ENCODE peak calls at places on chromosomes 5 and 9, in five cellular contexts. J is cardiac fibroblast, M is lower leg skin, Y is epithelial cell of esophagus, O is mammary epithelial cell. L is an unnamed sample.

GRCh38 chr5:35440409-35440808 is 177.3 kb upstream of the SPEF2 start:
- DNase-seq in J (no peak), M (no peak), Y (no peak), O (no peak), L (no peak)

GRCh38 chr9:100590481-100590880 is 12.6 kb downstream of the CAVIN4 start:
- DNase-seq in J (peak), M (no peak), Y (no peak), O (no peak), L (peak)

GRCh38 chr9:101366038-101366756 is 18.6 kb downstream of the BAAT start:
- DNase-seq in J (peak), M (no peak), Y (no peak), O (no peak), L (peak)

GRCh38 chr5:6631441-6631840 is 1.4 kb downstream of the NSUN2 start:
- DNase-seq in J (peak), M (no peak), Y (peak), O (no peak), L (no peak)

GRCh38 chr5:3590967-3591900 is 4.4 kb upstream of the IRX1 start:
- DNase-seq in J (no peak), M (peak), Y (no peak), O (no peak), L (no peak)

GRCh38 chr5:83414601-83415000 is 56.9 kb upstream of the VCAN start:
- DNase-seq in J (peak), M (no peak), Y (peak), O (no peak), L (peak)

GRCh38 chr5:2669913-2670312 is 81.6 kb downstream of the IRX2 start:
- DNase-seq in J (no peak), M (no peak), Y (no peak), O (no peak), L (no peak)

GRCh38 chr5:151685749-151686672 is 704 bp downstream of the SPARC start:
- DNase-seq in J (peak), M (peak), Y (no peak), O (no peak), L (no peak)

GRCh38 chr9:31597977-31598376 is 786.5 kb upstream of the ACO1 start:
- DNase-seq in J (peak), M (no peak), Y (peak), O (peak), L (no peak)

GRCh38 chr5:78738693-78739300 is 90.2 kb upstream of the LHFPL2 start:
- DNase-seq in J (no peak), M (peak), Y (no peak), O (no peak), L (no peak)

GRCh38 chr5:108560581-108560980 is 178.7 kb upstream of the FBXL17 start:
- DNase-seq in J (peak), M (no peak), Y (peak), O (no peak), L (peak)

GRCh38 chr9:98215821-98216220 is 23.4 kb upstream of the CORO2A start:
- DNase-seq in J (peak), M (no peak), Y (no peak), O (no peak), L (no peak)

GRCh38 chr5:43389679-43390329 is 22.4 kb downstream of the CCL28 start:
- DNase-seq in J (peak), M (no peak), Y (peak), O (peak), L (peak)

GRCh38 chr9:78011037-78011436 is 20.6 kb downstream of the GNAQ start:
- DNase-seq in J (peak), M (no peak), Y (no peak), O (no peak), L (no peak)

GRCh38 chr5:178189433-178189832 is 2.3 kb upstream of the GMCL2 start:
- DNase-seq in J (no peak), M (no peak), Y (no peak), O (no peak), L (no peak)
- H3K4me3 ChIP-seq in J (no peak), M (no peak), Y (no peak), O (no peak), L (no peak)

GRCh38 chr9:92279302-92279701 is 14.2 kb downstream of the IARS1 start:
- DNase-seq in J (no peak), M (no peak), Y (no peak), O (no peak), L (no peak)

GRCh38 chr9:92270511-92270910 is 23.0 kb downstream of the IARS1 start:
- DNase-seq in J (no peak), M (no peak), Y (no peak), O (no peak), L (no peak)

GRCh38 chr9:92275541-92275940 is 18.0 kb downstream of the IARS1 start:
- DNase-seq in J (peak), M (no peak), Y (peak), O (no peak), L (no peak)

GRCh38 chr9:92278117-92278516 is 15.4 kb downstream of the IARS1 start:
- DNase-seq in J (peak), M (no peak), Y (peak), O (peak), L (peak)

GRCh38 chr9:92276223-92277007 is 17.1 kb downstream of the IARS1 start:
- DNase-seq in J (no peak), M (no peak), Y (peak), O (peak), L (no peak)
- H3K4me3 ChIP-seq in J (no peak), M (no peak), Y (no peak), O (no peak), L (no peak)

GRCh38 chr5:17222679-17223078 is 5.2 kb downstream of the BASP1 start:
- DNase-seq in J (no peak), M (no peak), Y (no peak), O (no peak), L (no peak)
- H3K4me3 ChIP-seq in J (no peak), M (no peak), Y (no peak), O (no peak), L (no peak)

GRCh38 chr5:61731946-61732314 is 399.9 kb downstream of the ZSWIM6 start:
- DNase-seq in J (no peak), M (no peak), Y (no peak), O (no peak), L (no peak)
- H3K4me3 ChIP-seq in J (no peak), M (no peak), Y (no peak), O (no peak), L (no peak)

DNA sequence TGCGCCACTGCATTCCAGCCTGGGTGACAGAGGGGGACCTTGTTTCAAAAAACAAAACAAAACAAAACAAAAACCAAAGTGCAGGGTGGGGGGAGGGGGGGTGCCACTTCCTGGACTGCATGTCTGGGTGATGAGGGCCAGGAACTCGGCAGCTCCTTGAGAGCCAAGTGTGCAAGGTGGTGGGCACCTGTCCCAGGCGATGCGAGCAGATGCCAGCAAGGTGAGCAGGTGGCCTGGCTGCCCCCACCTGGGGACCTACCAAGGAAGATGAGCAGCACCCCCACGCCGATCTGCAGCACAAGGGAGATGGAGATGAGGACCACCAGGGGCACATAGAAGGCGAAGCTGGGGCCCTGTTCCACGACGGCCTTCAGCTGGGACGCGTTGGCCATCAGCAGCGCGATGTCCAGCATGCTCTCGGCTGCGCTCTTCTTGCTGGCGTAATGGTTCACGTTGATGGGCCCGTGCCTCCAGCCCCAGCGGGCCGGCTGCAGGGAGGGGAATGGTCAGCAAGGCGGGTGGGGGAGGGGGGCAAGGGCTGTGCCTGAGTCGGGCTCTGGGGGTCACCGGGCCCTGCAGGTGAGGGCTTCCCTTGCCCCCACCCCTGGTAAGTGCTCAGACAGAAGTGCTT is 7.8 kb downstream of the NINJ1 start:
- DNase-seq in J (no peak), M (peak), Y (no peak), O (no peak), L (no peak)
- H3K4me3 ChIP-seq in J (no peak), M (no peak), Y (no peak), O (no peak), L (no peak)

GRCh38 chr5:145856285-145856818 is 16.5 kb downstream of the GRXCR2 start:
- DNase-seq in J (peak), M (peak), Y (peak), O (peak), L (peak)
- H3K4me3 ChIP-seq in J (no peak), M (no peak), Y (no peak), O (peak), L (peak)

DNA sequence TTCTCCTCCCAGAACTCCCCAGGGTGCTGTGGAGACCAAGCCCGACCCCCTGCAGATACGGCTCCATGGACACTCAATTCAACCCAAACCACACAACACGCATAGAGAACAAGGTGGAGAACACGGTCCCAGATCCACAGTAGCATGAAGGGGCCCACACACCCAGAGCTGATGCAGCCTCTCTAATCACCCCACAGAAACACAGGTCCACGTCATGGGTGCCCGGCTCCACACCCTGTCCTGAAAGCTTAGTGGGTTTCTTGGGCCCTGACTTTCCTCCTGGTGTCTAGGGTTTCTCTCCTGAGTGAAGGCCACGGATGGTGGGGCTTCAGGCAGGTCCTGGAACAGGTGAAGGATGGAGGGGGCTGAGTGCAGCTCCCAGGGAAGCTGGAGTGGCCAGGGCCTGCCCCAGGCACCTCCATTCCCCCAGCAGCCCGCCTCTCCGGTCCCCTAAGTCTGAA is 1.5 kb upstream of the SLC23A1 start:
- DNase-seq in J (no peak), M (peak), Y (no peak), O (no peak), L (no peak)
- H3K4me3 ChIP-seq in J (no peak), M (no peak), Y (no peak), O (no peak), L (no peak)

GRCh38 chr9:112184211-112184610 is 9.1 kb upstream of the SUSD1 start:
- DNase-seq in J (no peak), M (no peak), Y (no peak), O (no peak), L (no peak)

GRCh38 chr9:112176410-112177010 is 1.4 kb upstream of the SUSD1 start:
- DNase-seq in J (no peak), M (no peak), Y (no peak), O (no peak), L (no peak)

GRCh38 chr9:112180387-112180881 is 5.3 kb upstream of the SUSD1 start:
- DNase-seq in J (no peak), M (no peak), Y (no peak), O (peak), L (no peak)

GRCh38 chr9:112175796-112176315 is 759 bp upstream of the SUSD1 start:
- DNase-seq in J (no peak), M (peak), Y (no peak), O (no peak), L (no peak)

DNA sequence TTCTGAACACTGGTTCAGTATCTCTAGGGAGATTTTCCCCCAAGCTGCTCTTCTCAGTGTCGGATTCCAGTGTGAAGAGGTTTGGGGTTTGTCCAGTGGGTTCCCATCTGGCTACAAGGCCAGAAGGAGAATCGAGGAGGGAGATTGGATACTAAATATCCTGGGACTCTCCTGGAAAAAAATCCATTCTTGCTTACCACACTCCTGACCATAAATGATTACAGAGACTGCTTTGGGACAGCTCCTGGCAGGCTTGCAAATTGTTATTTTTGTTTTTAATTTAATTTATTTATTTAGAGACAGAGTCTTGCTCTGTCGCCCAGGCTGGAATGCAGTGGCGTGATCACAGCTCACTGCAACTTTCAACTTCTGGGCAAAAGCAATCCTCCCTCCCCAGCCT is 4.7 kb upstream of the SUSD1 start:
- DNase-seq in J (no peak), M (no peak), Y (no peak), O (no peak), L (no peak)
- H3K4me3 ChIP-seq in J (no peak), M (no peak), Y (no peak), O (no peak), L (no peak)

GRCh38 chr9:128825923-128826702 is 3.5 kb downstream of the SPOUT1 start:
- DNase-seq in J (no peak), M (no peak), Y (no peak), O (no peak), L (no peak)

GRCh38 chr9:128829477-128830251 is at the start of gene SPOUT1:
- DNase-seq in J (peak), M (peak), Y (peak), O (peak), L (peak)

GRCh38 chr9:128828719-128829452 is 708 bp downstream of the SPOUT1 start:
- DNase-seq in J (no peak), M (no peak), Y (no peak), O (peak), L (no peak)

GRCh38 chr9:128824911-128825310 is 4.7 kb downstream of the SPOUT1 start:
- DNase-seq in J (no peak), M (no peak), Y (no peak), O (no peak), L (no peak)

DNA sequence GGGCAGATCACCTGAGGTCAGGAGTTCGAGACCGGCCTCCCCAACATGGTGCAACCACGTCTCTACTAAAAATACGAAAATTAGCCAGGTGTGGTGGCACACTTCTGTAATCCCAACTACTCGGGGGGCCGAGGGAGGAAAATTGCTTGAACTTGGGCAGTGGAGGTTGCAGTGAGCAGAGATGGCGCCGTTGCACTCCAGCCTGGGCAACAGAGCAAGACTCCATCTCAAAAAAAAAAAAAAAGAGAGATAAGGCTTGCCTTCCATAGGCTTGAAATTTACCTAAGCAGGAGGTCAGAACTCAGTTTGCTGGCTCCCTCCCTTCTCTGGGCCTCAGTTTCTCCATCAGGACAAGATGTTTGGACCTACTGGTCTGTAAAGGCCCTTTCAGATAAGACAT is 1.3 kb downstream of the SPOUT1 start:
- DNase-seq in J (no peak), M (no peak), Y (no peak), O (no peak), L (no peak)
- H3K4me3 ChIP-seq in J (no peak), M (no peak), Y (no peak), O (no peak), L (no peak)

L was measured in skeletal muscle cell.